ENCODE peak calls at places on chromosomes 7 and 10, in five cellular contexts. One of them, this sample, is unnamed.

GRCh38 chr7:41114166-41114565 is 588.7 kb downstream of the INHBA start:
- DNase-seq in H9: no peak
- DNase-seq in trophoblast cell: no peak
- DNase-seq in neuronal stem cell: no peak
- DNase-seq in H1: no peak
- DNase-seq in this sample: peak; percentile 34

GRCh38 chr10:116418394-116418793 is 9.3 kb upstream of the PNLIPRP3 start:
- DNase-seq in H9: no peak
- DNase-seq in trophoblast cell: no peak
- DNase-seq in neuronal stem cell: no peak
- DNase-seq in H1: no peak
- DNase-seq in this sample: no peak

GRCh38 chr10:60778978-60779668 is 845 bp downstream of the CDK1 start:
- DNase-seq in H9: no peak
- DNase-seq in trophoblast cell: peak; percentile 6
- DNase-seq in neuronal stem cell: no peak
- DNase-seq in H1: no peak
- DNase-seq in this sample: peak; percentile 28

GRCh38 chr10:28434063-28434462 is 98.9 kb upstream of the WAC start:
- DNase-seq in H9: no peak
- DNase-seq in trophoblast cell: no peak
- DNase-seq in neuronal stem cell: no peak
- DNase-seq in H1: no peak
- DNase-seq in this sample: peak; percentile 2

GRCh38 chr7:41733063-41733398 is 30.1 kb upstream of the INHBA start:
- DNase-seq in H9: no peak
- DNase-seq in trophoblast cell: no peak
- DNase-seq in neuronal stem cell: no peak
- DNase-seq in H1: no peak
- DNase-seq in this sample: peak; percentile 50

GRCh38 chr7:7790041-7790751 is 71.8 kb upstream of the RPA3 start:
- DNase-seq in H9: no peak
- DNase-seq in trophoblast cell: no peak
- DNase-seq in neuronal stem cell: no peak
- DNase-seq in H1: no peak
- DNase-seq in this sample: no peak

GRCh38 chr7:156458011-156458410 is 182.6 kb upstream of the RNF32 start:
- DNase-seq in H9: no peak
- DNase-seq in trophoblast cell: no peak
- DNase-seq in neuronal stem cell: no peak
- DNase-seq in H1: no peak
- DNase-seq in this sample: no peak

GRCh38 chr7:148688526-148688925 is 10.2 kb upstream of the CUL1 start:
- DNase-seq in H9: no peak
- DNase-seq in trophoblast cell: no peak
- DNase-seq in neuronal stem cell: no peak
- DNase-seq in H1: no peak
- DNase-seq in this sample: no peak

GRCh38 chr7:80330434-80330833 is 181.4 kb downstream of the GNAT3 start:
- DNase-seq in H9: no peak
- DNase-seq in trophoblast cell: peak; percentile 52
- DNase-seq in neuronal stem cell: no peak
- DNase-seq in H1: no peak
- DNase-seq in this sample: peak; percentile 57

GRCh38 chr7:17015575-17015974 is 133.8 kb upstream of the AGR3 start:
- DNase-seq in H9: no peak
- DNase-seq in trophoblast cell: peak; percentile 59
- DNase-seq in neuronal stem cell: no peak
- DNase-seq in H1: no peak
- DNase-seq in this sample: no peak

GRCh38 chr10:6273351-6273750 is 70.6 kb downstream of the PFKFB3 start:
- DNase-seq in H9: no peak
- DNase-seq in trophoblast cell: no peak
- DNase-seq in neuronal stem cell: no peak
- DNase-seq in H1: no peak
- DNase-seq in this sample: no peak

GRCh38 chr10:6269953-6270867 is 67.5 kb downstream of the PFKFB3 start:
- DNase-seq in H9: no peak
- DNase-seq in trophoblast cell: no peak
- DNase-seq in neuronal stem cell: no peak
- DNase-seq in H1: no peak
- DNase-seq in this sample: peak; percentile 54

GRCh38 chr10:6272126-6272525 is 69.4 kb downstream of the PFKFB3 start:
- DNase-seq in H9: no peak
- DNase-seq in trophoblast cell: no peak
- DNase-seq in neuronal stem cell: no peak
- DNase-seq in H1: no peak
- DNase-seq in this sample: no peak

GRCh38 chr10:6271663-6272062 is 68.9 kb downstream of the PFKFB3 start:
- DNase-seq in H9: no peak
- DNase-seq in trophoblast cell: no peak
- DNase-seq in neuronal stem cell: no peak
- DNase-seq in H1: no peak
- DNase-seq in this sample: no peak

GRCh38 chr10:6270951-6271350 is 68.2 kb downstream of the PFKFB3 start:
- DNase-seq in H9: no peak
- DNase-seq in trophoblast cell: no peak
- DNase-seq in neuronal stem cell: no peak
- DNase-seq in H1: no peak
- DNase-seq in this sample: no peak
- H3K4me2 ChIP-seq in H9: no peak overlapping the region
- H3K4me2 ChIP-seq in trophoblast cell: no peak overlapping the region
- H3K4me2 ChIP-seq in neuronal stem cell: no peak overlapping the region
- H3K4me2 ChIP-seq in H1: no peak overlapping the region
- H3K4me2 ChIP-seq in this sample: no peak overlapping the region

GRCh38 chr7:114413741-114414140 is 874 bp upstream of the FOXP2 start:
- DNase-seq in H9: no peak
- DNase-seq in trophoblast cell: no peak
- DNase-seq in neuronal stem cell: no peak
- DNase-seq in H1: no peak
- DNase-seq in this sample: peak; percentile 10
- H2BK12ac ChIP-seq in H9: no peak overlapping the region
- H2BK12ac ChIP-seq in trophoblast cell: no peak overlapping the region
- H2BK12ac ChIP-seq in neuronal stem cell: no peak overlapping the region
- H2BK12ac ChIP-seq in H1: no peak overlapping the region
- H2BK12ac ChIP-seq in this sample: no peak overlapping the region

DNA sequence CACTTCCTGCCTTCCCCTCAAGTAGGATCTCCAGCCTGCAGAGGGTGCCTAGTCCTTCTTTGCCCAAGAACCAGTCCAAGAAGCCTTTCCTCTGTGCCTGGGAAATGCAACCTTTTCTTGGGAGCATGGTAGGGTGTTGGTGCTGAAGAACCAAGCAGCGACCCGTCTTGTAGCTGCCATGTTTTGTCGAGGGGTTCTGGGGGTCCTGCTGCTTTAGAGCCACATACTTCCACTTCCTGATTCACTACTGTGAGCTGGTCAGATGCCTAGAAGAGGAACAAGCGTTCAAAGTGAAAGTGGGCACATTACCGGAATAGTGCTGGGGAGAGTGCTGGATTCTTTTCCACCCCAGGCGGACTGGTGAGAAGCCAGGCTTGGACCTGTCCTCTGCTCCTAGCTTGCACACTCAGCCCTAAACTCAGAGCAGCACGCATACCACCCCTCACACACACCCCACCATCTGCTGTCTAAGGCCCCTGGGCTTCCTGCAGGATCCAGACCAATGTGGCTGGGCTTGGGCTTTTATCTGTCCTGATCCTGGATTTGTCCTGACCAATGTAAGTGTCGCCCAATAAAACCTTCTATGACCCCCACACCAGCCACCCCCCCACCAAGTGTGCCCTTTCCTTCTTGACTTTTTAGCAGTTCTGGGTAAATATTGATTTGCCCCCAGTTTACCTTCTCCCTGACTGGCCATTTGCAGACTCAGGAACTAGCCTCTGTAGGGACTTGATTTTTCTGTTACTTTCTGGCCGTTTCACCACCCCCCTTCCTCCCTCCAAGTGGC is 1.5 kb upstream of the HOXA13 start:
- DNase-seq in H9: peak; percentile 29
- DNase-seq in trophoblast cell: no peak
- DNase-seq in neuronal stem cell: no peak
- DNase-seq in H1: peak; percentile 42
- DNase-seq in this sample: peak; percentile 15
- H3K9ac ChIP-seq in H9: no peak overlapping the region
- H3K9ac ChIP-seq in trophoblast cell: no peak overlapping the region
- H3K9ac ChIP-seq in neuronal stem cell: no peak overlapping the region
- H3K9ac ChIP-seq in H1: no peak overlapping the region
- H3K9ac ChIP-seq in this sample: no peak overlapping the region

DNA sequence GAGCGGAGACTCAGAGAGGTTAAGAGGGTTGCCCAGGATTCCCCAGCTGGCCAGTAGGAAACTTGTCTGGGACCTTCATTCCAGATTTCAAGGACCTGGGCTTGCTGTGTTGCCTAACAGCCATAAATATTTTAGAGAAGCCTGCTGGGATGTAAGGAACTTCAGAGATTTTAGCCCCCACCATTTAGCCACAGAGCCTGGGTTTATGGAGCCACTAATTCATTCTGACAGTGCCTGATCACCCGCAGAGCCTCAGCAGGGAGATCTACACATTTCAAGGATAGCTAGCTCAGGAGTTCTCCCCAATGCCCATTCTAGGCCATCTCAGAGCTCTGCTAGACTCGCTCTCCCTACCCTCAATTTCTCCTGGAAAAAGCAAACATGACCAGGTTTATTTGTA is 56.5 kb upstream of the TRUB1 start:
- DNase-seq in H9: no peak
- DNase-seq in trophoblast cell: no peak
- DNase-seq in neuronal stem cell: no peak
- DNase-seq in H1: no peak
- DNase-seq in this sample: peak; percentile 88
- H3K4me2 ChIP-seq in H9: no peak overlapping the region
- H3K4me2 ChIP-seq in trophoblast cell: no peak overlapping the region
- H3K4me2 ChIP-seq in neuronal stem cell: no peak overlapping the region
- H3K4me2 ChIP-seq in H1: peak overlapping the region; percentile 62
- H3K4me2 ChIP-seq in this sample: peak overlapping the region; percentile 40

DNA sequence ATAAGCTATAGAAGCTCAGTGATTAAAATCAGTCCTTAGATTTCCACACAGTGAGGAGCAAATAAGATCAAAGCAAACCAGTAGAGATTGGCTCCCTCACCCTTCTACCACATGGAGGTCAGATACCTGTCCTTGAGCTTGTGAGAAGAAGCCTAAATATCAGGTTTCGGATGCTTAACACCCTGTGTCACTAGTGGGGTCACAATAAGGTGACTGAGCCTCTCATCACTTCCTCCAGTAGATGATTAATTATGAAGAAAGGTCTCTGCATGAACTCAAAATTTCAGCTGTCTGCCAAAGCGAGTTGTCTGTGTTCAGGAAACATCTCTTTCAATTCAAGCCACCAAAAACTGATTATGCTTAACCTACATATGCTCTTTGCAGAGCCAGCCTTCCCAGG is 284.9 kb upstream of the SP8 start:
- DNase-seq in H9: no peak
- DNase-seq in trophoblast cell: no peak
- DNase-seq in neuronal stem cell: no peak
- DNase-seq in H1: no peak
- DNase-seq in this sample: no peak
- H2BK12ac ChIP-seq in H9: no peak overlapping the region
- H2BK12ac ChIP-seq in trophoblast cell: no peak overlapping the region
- H2BK12ac ChIP-seq in neuronal stem cell: no peak overlapping the region
- H2BK12ac ChIP-seq in H1: no peak overlapping the region
- H2BK12ac ChIP-seq in this sample: no peak overlapping the region

GRCh38 chr7:50204576-50204975 is 99.9 kb upstream of the IKZF1 start:
- DNase-seq in H9: no peak
- DNase-seq in trophoblast cell: no peak
- DNase-seq in neuronal stem cell: no peak
- DNase-seq in H1: no peak
- DNase-seq in this sample: no peak

GRCh38 chr7:50206521-50207250 is 97.8 kb upstream of the IKZF1 start:
- DNase-seq in H9: no peak
- DNase-seq in trophoblast cell: no peak
- DNase-seq in neuronal stem cell: no peak
- DNase-seq in H1: no peak
- DNase-seq in this sample: no peak

GRCh38 chr7:50202052-50202555 is 102.4 kb upstream of the IKZF1 start:
- DNase-seq in H9: no peak
- DNase-seq in trophoblast cell: no peak
- DNase-seq in neuronal stem cell: no peak
- DNase-seq in H1: no peak
- DNase-seq in this sample: no peak

GRCh38 chr7:50205011-50205410 is 99.5 kb upstream of the IKZF1 start:
- DNase-seq in H9: no peak
- DNase-seq in trophoblast cell: no peak
- DNase-seq in neuronal stem cell: no peak
- DNase-seq in H1: no peak
- DNase-seq in this sample: no peak

GRCh38 chr7:50203521-50203920 is 101.0 kb upstream of the IKZF1 start:
- DNase-seq in H9: no peak
- DNase-seq in trophoblast cell: no peak
- DNase-seq in neuronal stem cell: no peak
- DNase-seq in H1: no peak
- DNase-seq in this sample: no peak
- H3K9ac ChIP-seq in H9: no peak overlapping the region
- H3K9ac ChIP-seq in trophoblast cell: no peak overlapping the region
- H3K9ac ChIP-seq in neuronal stem cell: no peak overlapping the region
- H3K9ac ChIP-seq in H1: no peak overlapping the region
- H3K9ac ChIP-seq in this sample: no peak overlapping the region

GRCh38 chr7:73509463-73509862 is 12.6 kb downstream of the BAZ1B start:
- DNase-seq in H9: no peak
- DNase-seq in trophoblast cell: no peak
- DNase-seq in neuronal stem cell: no peak
- DNase-seq in H1: no peak
- DNase-seq in this sample: no peak

GRCh38 chr7:73503229-73503628 is 18.9 kb downstream of the BAZ1B start:
- DNase-seq in H9: no peak
- DNase-seq in trophoblast cell: no peak
- DNase-seq in neuronal stem cell: no peak
- DNase-seq in H1: no peak
- DNase-seq in this sample: no peak

GRCh38 chr7:73504017-73504416 is 18.1 kb downstream of the BAZ1B start:
- DNase-seq in H9: no peak
- DNase-seq in trophoblast cell: no peak
- DNase-seq in neuronal stem cell: no peak
- DNase-seq in H1: no peak
- DNase-seq in this sample: no peak

GRCh38 chr7:73504920-73505319 is 17.2 kb downstream of the BAZ1B start:
- DNase-seq in H9: no peak
- DNase-seq in trophoblast cell: no peak
- DNase-seq in neuronal stem cell: no peak
- DNase-seq in H1: no peak
- DNase-seq in this sample: no peak

DNA sequence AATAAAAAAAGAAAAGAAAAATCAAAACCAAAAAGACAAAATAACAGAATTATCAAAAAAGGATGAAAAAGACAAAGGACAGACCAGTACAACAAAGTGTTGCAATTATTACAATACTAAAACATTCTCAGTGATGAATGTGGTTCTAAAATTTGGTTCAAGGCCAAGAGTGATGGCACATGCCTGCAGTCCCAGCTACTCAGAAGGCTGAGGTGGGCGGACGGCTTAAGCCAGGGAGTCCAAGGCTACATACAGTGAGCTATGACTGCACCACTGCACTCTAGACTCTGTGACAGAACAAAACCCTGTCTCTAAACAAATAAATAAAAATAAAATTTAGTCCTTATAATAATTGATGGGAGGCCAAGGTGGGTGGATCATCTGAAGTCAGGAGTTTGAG is 14.5 kb downstream of the BAZ1B start:
- DNase-seq in H9: no peak
- DNase-seq in trophoblast cell: no peak
- DNase-seq in neuronal stem cell: no peak
- DNase-seq in H1: no peak
- DNase-seq in this sample: no peak
- H3K4me2 ChIP-seq in H9: no peak overlapping the region
- H3K4me2 ChIP-seq in trophoblast cell: no peak overlapping the region
- H3K4me2 ChIP-seq in neuronal stem cell: no peak overlapping the region
- H3K4me2 ChIP-seq in H1: no peak overlapping the region
- H3K4me2 ChIP-seq in this sample: no peak overlapping the region

GRCh38 chr10:20276127-20276979 is 460.1 kb downstream of the PLXDC2 start:
- DNase-seq in H9: no peak
- DNase-seq in trophoblast cell: peak; percentile 80
- DNase-seq in neuronal stem cell: peak; percentile 71
- DNase-seq in H1: no peak
- DNase-seq in this sample: peak; percentile 23
- H2BK12ac ChIP-seq in H9: no peak overlapping the region
- H2BK12ac ChIP-seq in trophoblast cell: peak overlapping the region; percentile 80
- H2BK12ac ChIP-seq in neuronal stem cell: no peak overlapping the region
- H2BK12ac ChIP-seq in H1: no peak overlapping the region
- H2BK12ac ChIP-seq in this sample: no peak overlapping the region

This sample was measured in mesenchymal stem cell.